ENCODE peak calls at places on chromosomes 6 and 20, in eight cellular contexts. D is stimulated activated CD8-positive, alpha-beta memory T cell treated with anti-CD3 and anti-CD28 coated beads, Interleukin-15, amount 100 ng/mL, for 4 hours; F is sciatic nerve; N is smooth muscle cell of the brain vasculature; C is hepatocyte; O is NAMALWA; X is germinal center; E is CD8-positive, alpha-beta T cell. A is an unnamed sample.

GRCh38 chr6:169335301-169335700 is 81.7 kb upstream of the THBS2 start:
- DNase-seq in D (no peak), F (no peak), N (no peak), C (no peak), O (no peak), X (no peak), E (no peak), A (no peak)

GRCh38 chr6:160462551-160463109 is 114.5 kb downstream of the SLC22A3 start:
- DNase-seq in D (no peak), F (no peak), N (peak; percentile 44), C (no peak), O (no peak), X (no peak), E (no peak), A (peak; percentile 67)

GRCh38 chr6:100088009-100088408 is 94.0 kb upstream of the MCHR2 start:
- DNase-seq in D (no peak), F (no peak), N (no peak), C (no peak), O (no peak), X (no peak), E (no peak), A (peak; percentile 95)

GRCh38 chr6:14447240-14447639 is 329.7 kb downstream of the CD83 start:
- DNase-seq in D (no peak), F (no peak), N (no peak), C (no peak), O (no peak), X (no peak), E (no peak), A (no peak)

GRCh38 chr6:110404602-110405001 is 10.8 kb downstream of the DDO start:
- DNase-seq in D (no peak), F (no peak), N (no peak), C (peak; percentile 66), O (no peak), X (no peak), E (no peak), A (no peak)

GRCh38 chr6:154962751-154963150 is 32.4 kb upstream of the TIAM2 start:
- DNase-seq in D (no peak), F (no peak), N (peak; percentile 66), C (peak; percentile 23), O (no peak), X (no peak), E (no peak), A (peak; percentile 31)

GRCh38 chr20:63094767-63095499 is 88.2 kb upstream of the BHLHE23 start:
- DNase-seq in D (no peak), F (peak; percentile 52), N (no peak), C (no peak), O (no peak), X (no peak), E (no peak), A (no peak)

GRCh38 chr20:54254596-54254995 is 46.7 kb downstream of the PFDN4 start:
- DNase-seq in D (no peak), F (no peak), N (no peak), C (no peak), O (no peak), X (no peak), E (no peak), A (no peak)

GRCh38 chr6:111306104-111306888 is 176.7 kb downstream of the REV3L start:
- DNase-seq in D (no peak), F (no peak), N (no peak), C (peak; percentile 8), O (no peak), X (no peak), E (no peak), A (no peak)

GRCh38 chr6:36360241-36361054 is 23.8 kb upstream of the BNIP5 start:
- DNase-seq in D (peak; percentile 17), F (peak; percentile 90), N (peak; percentile 44), C (peak; percentile 94), O (peak; percentile 87), X (peak; percentile 82), E (peak; percentile 38), A (no peak)

GRCh38 chr6:95866732-95867131 is 149.0 kb upstream of the FUT9 start:
- DNase-seq in D (no peak), F (no peak), N (no peak), C (peak; percentile 32), O (peak; percentile 43), X (no peak), E (no peak), A (no peak)

GRCh38 chr6:106377061-106377540 is 16.6 kb downstream of the CRYBG1 start:
- DNase-seq in D (no peak), F (no peak), N (no peak), C (no peak), O (no peak), X (peak; percentile 9), E (no peak), A (no peak)

GRCh38 chr20:50189681-50190250 is 864 bp upstream of the CEBPB start:
- DNase-seq in D (no peak), F (peak; percentile 87), N (no peak), C (peak; percentile 66), O (no peak), X (no peak), E (no peak), A (no peak)

A was measured in BJ.